ENCODE peak calls at places on chromosomes 11 and 22, in seven cellular contexts. I is bronchial epithelial cell, J is foreskin keratinocyte, K is right atrium auricular region, S is astrocyte of the spinal cord, Q is fibroblast of pulmonary artery, G is stomach. B is an unnamed sample.

GRCh38 chr11:66749091-66749490 is 20.1 kb upstream of the SPTBN2 start:
- DNase-seq in I (peak; percentile 63), J (no peak), K (no peak), S (peak; percentile 9), Q (no peak), G (no peak), B (no peak)

GRCh38 chr11:74443071-74443864 is 24.1 kb downstream of the KCNE3 start:
- DNase-seq in I (peak; percentile 69), J (peak; percentile 31), K (no peak), S (peak; percentile 59), Q (peak; percentile 41), G (peak; percentile 68), B (no peak)

GRCh38 chr11:93198221-93198650 is 445 bp upstream of the SLC36A4 start:
- DNase-seq in I (peak; percentile 51), J (peak; percentile 12), K (no peak), S (no peak), Q (peak; percentile 49), G (no peak), B (no peak)

GRCh38 chr11:2580444-2581050 is 119.2 kb downstream of the KCNQ1OT1 start:
- DNase-seq in I (no peak), J (no peak), K (no peak), S (no peak), Q (no peak), G (peak; percentile 18), B (peak; percentile 69)

GRCh38 chr11:115164774-115165173 is 339.4 kb downstream of the CADM1 start:
- DNase-seq in I (no peak), J (no peak), K (no peak), S (peak; percentile 5), Q (no peak), G (no peak), B (no peak)

GRCh38 chr11:102279641-102280170 is 37.6 kb upstream of the BIRC3 start:
- DNase-seq in I (peak; percentile 44), J (no peak), K (no peak), S (peak; percentile 78), Q (peak; percentile 64), G (no peak), B (no peak)

GRCh38 chr11:45106440-45106839 is 40.0 kb upstream of the PRDM11 start:
- DNase-seq in I (no peak), J (no peak), K (no peak), S (no peak), Q (no peak), G (no peak), B (peak; percentile 57)

GRCh38 chr11:36509694-36510566 is at the start of gene TRAF6:
- DNase-seq in I (peak; percentile 57), J (peak; percentile 70), K (peak; percentile 86), S (peak; percentile 86), Q (peak; percentile 86), G (peak; percentile 91), B (peak; percentile 93)

GRCh38 chr11:125621995-125622394 is 3.0 kb upstream of the CHEK1 start:
- DNase-seq in I (peak; percentile 79), J (peak; percentile 26), K (no peak), S (peak; percentile 40), Q (peak; percentile 59), G (no peak), B (no peak)

GRCh38 chr22:19884161-19884953 is 29.7 kb upstream of the GNB1L start:
- DNase-seq in I (no peak), J (no peak), K (no peak), S (no peak), Q (no peak), G (no peak), B (no peak)

GRCh38 chr22:31086703-31087330 is 5.7 kb downstream of the SMTN start:
- DNase-seq in I (peak; percentile 47), J (no peak), K (no peak), S (no peak), Q (no peak), G (no peak), B (no peak)

GRCh38 chr22:37229805-37230672 is 14.0 kb downstream of the RAC2 start:
- DNase-seq in I (peak; percentile 58), J (no peak), K (no peak), S (peak; percentile 30), Q (no peak), G (peak; percentile 67), B (no peak)

GRCh38 chr11:726278-726915 is 20.4 kb downstream of the EPS8L2 start:
- DNase-seq in I (peak; percentile 80), J (peak; percentile 46), K (no peak), S (peak; percentile 39), Q (no peak), G (peak; percentile 83), B (peak; percentile 81)

DNA sequence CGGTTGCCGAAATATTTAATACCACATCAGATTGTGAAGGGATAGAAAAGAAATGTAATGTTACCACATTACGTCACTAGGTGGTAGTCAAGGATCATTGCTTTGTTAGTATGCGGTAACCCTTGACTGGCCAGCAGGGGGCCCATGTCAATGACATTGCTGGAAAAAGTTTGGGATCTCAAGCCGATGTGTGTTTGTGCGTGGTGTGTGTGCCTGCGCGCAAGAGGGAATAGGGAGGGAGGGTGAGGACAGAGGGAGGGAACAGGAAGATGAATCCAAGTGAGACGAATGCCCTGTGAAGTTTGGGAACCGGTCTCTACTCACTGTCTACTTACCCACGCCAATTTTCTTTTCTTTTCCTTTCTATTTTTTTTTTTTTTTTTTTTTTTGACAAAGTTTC is 10.7 kb upstream of the MRGPRX2 start:
- DNase-seq in I (peak; percentile 75), J (peak; percentile 49), K (peak; percentile 74), S (peak; percentile 78), Q (peak; percentile 93), G (peak; percentile 72), B (no peak)
- TF ChIP-seq CTCF in I (peak; percentile 89), J (peak; percentile 100), K (peak; percentile 93), S (peak; percentile 95), Q (peak; percentile 95), G (peak; percentile 99), B (peak; percentile 99)

GRCh38 chr11:90286640-90287039 is 63.8 kb upstream of the CHORDC1 start:
- DNase-seq in I (no peak), J (no peak), K (no peak), S (no peak), Q (no peak), G (no peak), B (no peak)
- TF ChIP-seq CTCF in I (no peak), J (no peak), K (no peak), S (no peak), Q (no peak), G (no peak), B (no peak)

DNA sequence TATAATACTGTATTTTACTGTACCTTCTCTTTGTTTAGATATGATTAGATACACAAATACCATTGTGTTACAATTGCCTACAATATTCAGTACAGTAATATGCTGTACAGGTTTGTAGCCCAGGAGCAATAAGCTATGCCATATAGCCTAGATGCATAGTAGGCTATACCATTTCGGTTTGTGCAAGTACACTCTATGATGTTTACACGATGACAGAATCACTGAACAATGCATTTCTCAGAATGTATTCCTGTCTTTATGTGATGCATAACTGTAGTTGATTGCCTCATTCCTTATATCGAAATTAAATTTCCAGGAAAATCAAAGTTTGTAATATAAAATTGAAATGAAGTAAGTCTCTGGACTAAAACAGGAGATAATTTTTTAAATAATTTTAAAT is 49.3 kb upstream of the OR5P2 start:
- DNase-seq in I (peak; percentile 57), J (no peak), K (no peak), S (no peak), Q (no peak), G (no peak), B (no peak)
- TF ChIP-seq CTCF in I (no peak), J (no peak), K (no peak), S (no peak), Q (no peak), G (no peak), B (no peak)

DNA sequence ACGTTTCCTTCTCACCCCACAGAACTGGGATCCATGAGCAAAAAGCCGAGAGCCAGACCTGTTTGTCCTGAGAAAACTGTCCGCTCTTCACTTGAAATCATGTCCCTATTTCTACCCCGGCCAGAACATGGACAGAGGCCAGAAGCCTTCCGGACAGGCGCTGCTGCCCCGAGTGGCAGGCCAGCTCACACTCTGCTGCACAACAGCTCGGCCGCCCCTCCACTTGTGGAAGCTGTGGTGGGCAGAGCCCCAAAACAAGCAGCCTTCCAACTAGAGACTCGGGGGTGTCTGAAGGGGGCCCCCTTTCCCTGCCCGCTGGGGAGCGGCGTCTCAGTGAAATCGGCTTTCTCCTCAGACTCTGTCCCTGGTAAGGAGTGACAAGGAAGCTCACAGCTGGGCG is 24.0 kb downstream of the CD5 start:
- DNase-seq in I (no peak), J (no peak), K (peak; percentile 64), S (no peak), Q (peak; percentile 25), G (no peak), B (no peak)
- TF ChIP-seq CTCF in I (no peak), J (no peak), K (peak; percentile 41), S (peak; percentile 15), Q (peak; percentile 20), G (no peak), B (peak; percentile 26)

GRCh38 chr22:35103756-35104155 is 37.8 kb downstream of the ISX start:
- DNase-seq in I (no peak), J (no peak), K (no peak), S (no peak), Q (no peak), G (no peak), B (no peak)

GRCh38 chr22:35109613-35110012 is 43.7 kb downstream of the ISX start:
- DNase-seq in I (no peak), J (no peak), K (no peak), S (no peak), Q (no peak), G (no peak), B (no peak)

GRCh38 chr22:35099883-35100282 is 33.9 kb downstream of the ISX start:
- DNase-seq in I (no peak), J (no peak), K (no peak), S (no peak), Q (no peak), G (no peak), B (no peak)

GRCh38 chr22:35102663-35103062 is 36.7 kb downstream of the ISX start:
- DNase-seq in I (peak; percentile 14), J (peak; percentile 17), K (no peak), S (no peak), Q (peak; percentile 2), G (no peak), B (no peak)

DNA sequence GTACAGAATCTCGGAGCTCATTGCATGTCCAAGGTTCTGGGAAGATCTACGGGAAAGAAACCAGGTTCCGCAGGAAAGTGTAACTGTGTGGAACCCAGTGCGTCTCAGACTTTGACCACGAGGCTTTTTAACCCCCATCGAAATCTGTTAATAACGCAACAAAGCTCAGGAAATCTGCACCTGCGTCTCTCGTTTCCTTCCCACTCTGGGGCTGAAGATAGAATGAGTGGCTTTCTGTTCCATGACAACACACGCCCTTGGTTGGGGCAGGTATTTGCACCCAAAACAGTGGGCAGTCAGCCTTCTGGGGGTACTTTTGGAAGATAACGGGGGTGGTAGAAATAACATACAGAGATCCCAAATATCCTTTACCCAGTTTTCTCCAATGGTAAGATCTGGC is 38.5 kb downstream of the ISX start:
- DNase-seq in I (no peak), J (no peak), K (no peak), S (no peak), Q (no peak), G (no peak), B (no peak)
- TF ChIP-seq CTCF in I (no peak), J (no peak), K (no peak), S (no peak), Q (no peak), G (no peak), B (no peak)